ENCODE peak calls at places on chromosomes 1 and 21, in five cellular contexts. O is heart left ventricle, L is fibroblast of lung, C is AG09309, G is OCI-LY7. V is an unnamed sample.

GRCh38 chr1:18919949-18920348 is 17.6 kb upstream of the ALDH4A1 start:
- DNase-seq in O (no peak), G (no peak), C (no peak), L (no peak), V (no peak)

GRCh38 chr21:16865612-16866011 is 647.2 kb upstream of the CXADR start:
- DNase-seq in L (no peak), O (no peak), C (no peak), G (no peak), V (no peak)

GRCh38 chr1:24475700-24476099 is 26.9 kb upstream of the RCAN3 start:
- DNase-seq in G (peak), C (no peak), L (no peak), O (no peak), V (no peak)

GRCh38 chr1:224510880-224511645 is 76.5 kb upstream of the WDR26 start:
- DNase-seq in G (no peak), C (no peak), L (peak), O (no peak), V (peak)

GRCh38 chr21:42337830-42338729 is 12.7 kb downstream of the TFF2 start:
- DNase-seq in O (no peak), G (peak), C (no peak), L (peak), V (peak)

GRCh38 chr1:23620605-23621004 is 61.3 kb upstream of the ID3 start:
- DNase-seq in O (no peak), L (no peak), G (peak), C (no peak), V (no peak)

GRCh38 chr1:23756676-23757075 is 13.4 kb downstream of the ELOA start:
- DNase-seq in C (no peak), G (no peak), L (peak), O (no peak), V (peak)

GRCh38 chr1:3593745-3594144 is 17.6 kb downstream of the MEGF6 start:
- DNase-seq in O (no peak), G (no peak), L (no peak), C (no peak), V (no peak)

GRCh38 chr1:231931846-231932454 is 305.4 kb downstream of the DISC1 start:
- DNase-seq in C (no peak), L (no peak), G (peak), O (no peak), V (no peak)
- TF ChIP-seq CTCF in C (peak), L (peak), G (peak), O (peak), V (peak)

DNA sequence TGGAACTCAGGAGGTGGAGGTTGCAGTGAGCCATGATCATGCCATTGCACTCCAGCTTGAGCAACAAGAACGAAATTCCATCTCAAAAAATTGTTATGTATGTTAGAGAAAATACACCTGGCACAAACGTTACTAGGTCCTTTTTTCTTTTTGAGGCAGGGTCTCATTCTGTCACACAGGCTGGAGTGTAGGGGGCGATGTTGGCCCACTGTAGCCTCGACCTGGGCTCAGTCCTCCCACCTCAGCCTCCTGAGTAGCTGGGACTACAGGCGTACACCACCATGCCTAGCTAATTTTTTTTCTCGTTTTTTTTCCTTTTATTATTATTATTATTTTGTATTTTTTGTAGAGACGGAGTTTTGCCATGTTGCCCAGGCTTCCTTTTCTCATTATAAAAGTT is 4.4 kb downstream of the HAX1 start:
- DNase-seq in L (no peak), O (no peak), C (no peak), G (peak), V (no peak)
- H3K4me3 ChIP-seq in L (no peak), O (no peak), C (no peak), G (no peak), V (no peak)

GRCh38 chr21:34691396-34692032 is 22.7 kb downstream of the CLIC6 start:
- DNase-seq in G (no peak), C (no peak), O (no peak), L (no peak), V (no peak)

GRCh38 chr21:34690793-34691175 is 22.0 kb downstream of the CLIC6 start:
- DNase-seq in G (no peak), L (no peak), O (no peak), C (no peak), V (no peak)

GRCh38 chr21:34688715-34689114 is 19.9 kb downstream of the CLIC6 start:
- DNase-seq in G (no peak), O (no peak), C (no peak), L (no peak), V (no peak)

GRCh38 chr21:34688145-34688544 is 19.4 kb downstream of the CLIC6 start:
- DNase-seq in G (peak), L (no peak), O (no peak), C (no peak), V (peak)

GRCh38 chr21:34690041-34690792 is 21.4 kb downstream of the CLIC6 start:
- DNase-seq in G (no peak), O (no peak), L (no peak), C (no peak), V (no peak)
- TF ChIP-seq CTCF in G (no peak), O (no peak), L (no peak), C (no peak), V (no peak)

DNA sequence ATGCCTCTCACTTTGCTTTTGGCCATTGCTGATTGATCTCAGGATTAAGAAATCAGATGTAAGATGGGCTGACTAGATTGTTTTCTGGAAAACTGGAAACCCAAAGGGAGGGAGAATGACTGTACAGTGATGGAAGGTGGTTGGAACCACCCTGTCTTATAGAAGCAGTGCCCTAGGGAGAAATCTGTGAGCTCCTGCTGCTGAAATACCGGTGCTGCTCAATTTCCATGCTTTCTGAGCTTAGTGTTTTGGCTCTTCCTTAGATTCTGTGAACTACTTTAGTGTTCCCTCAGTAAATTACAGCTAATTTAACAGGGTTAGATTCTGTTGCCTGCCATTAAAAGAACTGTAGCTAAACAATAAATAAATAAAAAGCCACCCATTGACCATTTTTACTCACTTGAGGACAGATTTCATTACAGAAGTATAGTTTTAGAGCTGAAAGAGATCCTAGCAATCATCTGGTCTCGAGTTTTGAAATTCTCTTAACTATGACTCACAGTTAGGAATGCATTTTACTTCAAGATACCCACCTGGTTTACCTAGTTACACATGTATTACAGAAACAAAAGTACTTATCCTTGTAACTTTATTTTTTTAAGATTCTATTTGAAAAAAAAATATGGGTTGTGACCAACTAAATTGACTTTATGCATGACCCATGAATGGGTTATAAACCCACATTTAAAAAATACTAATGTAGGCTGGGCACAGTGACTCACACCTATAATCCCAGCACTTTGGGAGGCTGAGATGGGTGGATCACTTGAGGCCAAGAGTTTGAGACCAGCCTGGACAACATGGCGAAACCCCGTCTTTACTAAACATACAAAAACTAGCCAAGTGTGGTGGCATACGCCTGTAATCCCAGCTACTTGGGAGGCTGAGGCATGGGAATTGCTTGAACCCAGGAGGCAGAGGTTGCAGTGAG is 33.2 kb downstream of the CAMSAP2 start:
- DNase-seq in O (no peak), C (no peak), L (peak), G (no peak), V (no peak)
- H3K4me3 ChIP-seq in O (no peak), C (no peak), L (no peak), G (no peak), V (no peak)

DNA sequence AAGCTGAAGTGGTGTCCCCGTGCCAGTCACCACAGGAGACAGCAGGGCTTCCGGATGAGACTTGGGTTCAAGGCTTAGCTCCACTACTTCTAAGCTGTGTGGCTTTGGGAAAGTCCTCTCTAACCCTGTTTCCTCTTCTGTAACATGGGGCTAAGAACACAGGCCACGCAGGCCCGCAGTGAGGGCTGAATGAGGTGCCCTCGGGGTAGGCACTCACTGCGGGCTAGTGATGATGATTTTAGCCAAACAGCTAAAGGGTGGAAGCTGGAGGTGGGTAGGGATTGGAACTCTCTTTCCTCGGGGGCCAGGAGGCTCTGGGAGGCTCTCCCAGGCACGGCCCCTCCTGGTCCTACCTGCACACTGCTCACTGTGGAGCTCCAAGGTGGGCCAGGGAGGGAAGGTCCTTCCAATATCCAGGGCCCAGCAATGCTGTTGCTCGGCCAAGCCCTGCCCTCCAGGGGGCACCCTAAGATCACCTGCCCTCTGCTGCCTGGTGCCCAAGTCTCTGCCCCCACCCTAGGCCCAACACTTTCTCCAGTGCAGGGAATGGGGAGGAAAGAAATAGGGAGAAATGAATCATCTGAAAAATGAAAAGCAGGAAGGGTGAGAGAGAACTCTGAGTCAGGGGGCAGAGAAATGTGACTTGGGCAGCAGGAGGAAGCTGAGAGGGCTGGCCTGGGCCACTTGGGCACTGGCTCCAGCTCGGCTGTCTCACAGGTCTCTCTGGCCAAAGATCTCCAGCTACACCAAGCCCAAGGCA is 19.2 kb upstream of the EVA1B start:
- DNase-seq in G (peak), C (no peak), O (peak), L (peak), V (peak)
- TF ChIP-seq CTCF in G (peak), C (peak), O (peak), L (peak), V (peak)

GRCh38 chr1:58902830-58903229 is 119.0 kb upstream of the JUN start:
- DNase-seq in G (no peak), C (no peak), O (no peak), L (no peak), V (no peak)

GRCh38 chr1:58905628-58906256 is 121.9 kb upstream of the JUN start:
- DNase-seq in O (no peak), G (no peak), L (no peak), C (no peak), V (no peak)

GRCh38 chr1:58905126-58905490 is 121.3 kb upstream of the JUN start:
- DNase-seq in C (no peak), G (no peak), L (no peak), O (no peak), V (no peak)

GRCh38 chr1:58904299-58905125 is 120.7 kb upstream of the JUN start:
- DNase-seq in O (no peak), C (no peak), G (no peak), L (no peak), V (no peak)

GRCh38 chr1:58903450-58904298 is 119.8 kb upstream of the JUN start:
- DNase-seq in C (peak), O (peak), L (peak), G (no peak), V (peak)
- H3K4me3 ChIP-seq in C (peak), O (peak), L (peak), G (no peak), V (peak)

V was measured in astrocyte of the spinal cord.